ENCODE peak calls at places on chromosomes 11 and 22, in eight cellular contexts. I is HFFc6, A is lower leg skin, T is uterus, K is mucosa of descending colon, L is SK-N-SH, M is Caco-2, G is transverse colon. U is an unnamed sample.

GRCh38 chr11:116225784-116226410 is 546.9 kb downstream of the BUD13 start:
- DNase-seq in A (no peak), I (no peak), L (no peak), T (no peak), K (no peak), G (no peak), M (no peak), U (no peak)

GRCh38 chr11:23767576-23767975 is 729.3 kb upstream of the LUZP2 start:
- DNase-seq in M (no peak), K (no peak), I (no peak), A (no peak), T (no peak), L (no peak), G (no peak), U (no peak)

GRCh38 chr22:36301384-36301828 is 48.5 kb downstream of the APOL1 start:
- DNase-seq in T (peak; percentile 80), K (peak; percentile 86), M (peak; percentile 85), G (peak; percentile 85), I (peak; percentile 52), A (peak; percentile 71), L (peak; percentile 88), U (peak; percentile 35)

GRCh38 chr11:43789700-43790443 is 90.8 kb upstream of the ALKBH3 start:
- DNase-seq in M (no peak), A (no peak), K (no peak), L (no peak), I (peak; percentile 72), G (no peak), T (no peak), U (peak; percentile 61)

GRCh38 chr22:45891021-45891421 is 85.9 kb downstream of the WNT7B start:
- DNase-seq in G (no peak), T (no peak), A (no peak), I (no peak), L (no peak), M (no peak), K (no peak), U (no peak)

GRCh38 chr11:46121328-46121723 is at the start of gene PHF21A:
- DNase-seq in T (peak; percentile 91), K (peak; percentile 89), M (peak; percentile 96), A (peak; percentile 85), I (peak; percentile 94), L (peak; percentile 92), G (peak; percentile 92), U (peak; percentile 81)

GRCh38 chr11:97574976-97575665 is 1185.3 kb downstream of the JRKL start:
- DNase-seq in L (no peak), T (no peak), M (no peak), A (no peak), G (no peak), K (no peak), I (no peak), U (no peak)

GRCh38 chr11:6646631-6647281 is 8.9 kb downstream of the DCHS1 start:
- DNase-seq in K (peak; percentile 34), M (no peak), I (peak; percentile 17), A (no peak), T (peak; percentile 79), G (no peak), L (peak; percentile 88), U (no peak)

GRCh38 chr11:83459802-83460201 is 173.6 kb upstream of the CCDC90B start:
- DNase-seq in G (no peak), M (no peak), A (no peak), T (no peak), L (no peak), K (no peak), I (no peak), U (no peak)

GRCh38 chr11:20477418-20478090 is 90.0 kb downstream of the PRMT3 start:
- DNase-seq in I (no peak), T (no peak), A (no peak), K (no peak), M (no peak), L (no peak), G (no peak), U (no peak)

GRCh38 chr11:66670816-66671215 is 6.9 kb downstream of the RBM4B start:
- DNase-seq in I (no peak), A (no peak), M (no peak), T (no peak), K (no peak), G (no peak), L (no peak), U (no peak)

GRCh38 chr11:33542921-33543320 is 157.7 kb downstream of the C11orf91 start:
- DNase-seq in T (peak; percentile 24), L (peak; percentile 59), A (no peak), I (peak; percentile 37), G (peak; percentile 44), K (peak; percentile 77), M (peak; percentile 61), U (peak; percentile 59)

GRCh38 chr11:69002101-69002742 is 10.8 kb downstream of the MRGPRF start:
- DNase-seq in T (no peak), G (peak; percentile 8), K (no peak), L (no peak), A (no peak), M (no peak), I (no peak), U (no peak)

GRCh38 chr11:69000391-69000790 is 12.7 kb downstream of the MRGPRF start:
- DNase-seq in A (no peak), I (no peak), K (no peak), G (no peak), T (no peak), M (no peak), L (no peak), U (no peak)

GRCh38 chr11:69001301-69002081 is 11.6 kb downstream of the MRGPRF start:
- DNase-seq in M (no peak), T (peak; percentile 41), A (no peak), G (peak; percentile 7), I (no peak), L (peak; percentile 31), K (no peak), U (no peak)

GRCh38 chr11:68999093-68999747 is 13.8 kb downstream of the MRGPRF start:
- DNase-seq in M (no peak), L (no peak), K (no peak), A (no peak), G (peak; percentile 4), T (peak; percentile 8), I (no peak), U (no peak)

DNA sequence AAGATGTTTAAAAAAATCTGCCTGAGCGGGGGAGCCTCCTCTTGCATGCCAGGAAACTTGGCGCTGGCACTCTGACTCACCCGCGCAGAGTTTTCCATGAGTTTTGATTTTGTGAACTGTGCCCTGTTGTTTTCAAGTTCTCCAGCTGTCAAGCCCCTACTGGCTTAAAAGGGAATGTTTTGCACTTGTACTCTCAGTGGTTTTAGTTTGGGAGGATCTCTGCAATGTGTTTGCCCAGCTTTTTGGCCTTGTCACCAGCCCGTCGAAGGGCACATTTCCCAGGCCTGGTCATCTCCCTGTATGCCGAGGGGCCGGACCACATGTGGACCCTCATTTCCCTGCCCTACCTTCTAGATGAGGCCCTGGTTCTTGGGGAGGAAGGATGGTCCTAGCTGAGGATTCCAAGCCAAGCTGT is 12.2 kb downstream of the MRGPRF start:
- DNase-seq in T (peak; percentile 75), L (peak; percentile 60), A (no peak), G (peak; percentile 49), M (no peak), I (peak; percentile 87), K (no peak), U (peak; percentile 61)
- TF ChIP-seq CTCF in T (peak; percentile 72), L (peak; percentile 63), A (no peak), G (peak; percentile 68), M (peak; percentile 59), I (peak; percentile 78), K (no peak), U (peak; percentile 57)

GRCh38 chr11:126920833-126921232 is 79.7 kb downstream of the KIRREL3 start:
- DNase-seq in L (no peak), A (no peak), I (no peak), G (no peak), T (no peak), M (no peak), K (no peak), U (no peak)
- TF ChIP-seq CTCF in L (peak; percentile 26), A (no peak), I (peak; percentile 7), G (no peak), T (no peak), M (no peak), K (no peak), U (no peak)

DNA sequence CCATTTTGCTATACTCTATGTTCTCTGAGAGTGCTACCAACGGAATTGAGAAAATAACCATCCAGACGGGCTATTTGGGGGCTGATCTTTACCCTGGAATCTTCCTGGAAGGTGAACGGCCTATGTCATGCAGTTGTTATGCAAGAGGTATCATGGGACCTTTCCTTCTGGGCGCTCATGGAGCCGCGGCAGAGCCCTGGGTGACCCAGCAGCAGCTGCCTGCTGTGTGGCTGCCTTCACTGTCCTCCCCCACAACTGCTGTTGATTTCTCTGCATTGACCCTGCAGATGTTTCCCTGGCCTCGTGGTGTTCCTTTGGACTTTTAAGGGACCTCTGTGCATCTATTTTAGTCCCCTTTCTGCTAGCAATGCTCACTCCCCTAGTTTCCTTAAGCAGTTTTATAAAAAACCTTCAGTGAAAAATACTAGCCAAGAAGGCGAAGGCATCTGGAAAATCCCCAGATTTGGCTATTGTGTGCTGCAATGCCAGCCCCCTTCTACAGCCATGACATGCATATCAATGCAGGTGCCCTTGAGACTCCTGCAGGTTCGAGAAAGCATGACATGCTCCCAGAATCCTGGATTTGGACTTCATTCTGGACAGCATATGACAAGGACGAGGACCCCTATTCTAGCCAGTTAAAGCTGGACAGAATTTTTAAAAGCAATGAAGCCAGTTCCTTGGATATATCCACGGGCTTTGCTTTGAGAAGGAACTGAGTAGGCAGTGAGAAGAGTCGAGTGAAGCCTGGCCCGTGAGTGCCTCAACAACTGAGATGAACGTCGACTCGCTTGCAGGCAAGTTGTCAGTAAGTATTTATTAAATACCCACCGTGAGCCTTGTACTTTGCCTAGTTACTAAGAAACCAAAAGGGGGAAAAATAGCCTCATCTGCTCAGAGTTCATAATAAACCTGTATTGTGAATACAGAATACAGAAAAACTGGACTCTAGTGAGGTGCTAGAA is at the start of gene SLC25A18:
- DNase-seq in A (no peak), T (peak; percentile 66), G (peak; percentile 21), M (no peak), K (no peak), I (no peak), L (no peak), U (no peak)
- TF ChIP-seq CTCF in A (no peak), T (no peak), G (peak; percentile 21), M (peak; percentile 7), K (no peak), I (peak; percentile 35), L (peak; percentile 10), U (no peak)

DNA sequence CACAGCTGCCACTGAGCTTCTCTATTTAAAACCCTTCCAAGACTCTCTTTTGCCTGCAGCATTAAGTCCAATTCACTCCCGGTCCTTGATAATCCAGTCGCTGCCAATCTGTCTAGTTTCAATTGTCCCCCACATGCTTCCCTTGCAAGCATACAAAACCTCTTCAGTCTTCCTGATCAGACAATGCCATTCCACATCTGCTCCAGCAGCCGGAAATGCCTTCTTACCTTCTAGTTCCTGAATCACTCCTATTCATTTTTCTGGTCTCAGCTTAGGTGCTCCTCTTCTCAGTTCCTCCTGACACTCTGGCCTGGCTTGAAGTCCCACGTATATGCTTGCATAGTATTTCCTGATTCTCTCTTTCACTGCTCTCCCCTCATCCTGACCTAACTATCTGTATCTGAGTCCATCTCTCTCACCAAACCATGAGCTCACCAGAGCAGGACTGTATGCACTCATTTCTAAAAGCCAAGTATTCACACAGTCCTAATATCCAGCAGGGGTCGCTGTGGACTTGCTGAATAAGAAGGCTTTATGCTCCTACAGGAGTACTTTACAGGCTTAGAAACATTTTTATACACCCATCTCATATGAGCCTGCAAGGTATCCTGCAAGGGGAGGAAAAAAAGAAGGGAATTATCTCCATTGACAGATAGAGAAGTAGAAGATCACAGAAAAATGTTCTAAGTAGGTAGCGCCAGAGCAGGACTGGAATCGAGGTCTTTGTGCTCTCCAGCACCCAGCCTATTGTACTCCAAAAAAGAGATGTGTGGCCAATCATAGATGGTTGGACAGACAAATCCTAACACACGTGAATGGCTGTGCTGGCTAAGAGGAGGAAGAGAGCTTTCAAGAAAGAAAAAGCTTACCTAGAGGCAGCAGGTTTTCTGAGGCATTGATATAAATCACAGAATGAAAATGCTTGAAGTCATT is 19.2 kb downstream of the XRRA1 start:
- DNase-seq in K (peak; percentile 91), G (peak; percentile 67), T (peak; percentile 35), I (peak; percentile 90), A (peak; percentile 74), M (peak; percentile 84), L (peak; percentile 58), U (peak; percentile 47)
- TF ChIP-seq CTCF in K (peak; percentile 74), G (peak; percentile 86), T (peak; percentile 75), I (peak; percentile 97), A (no peak), M (peak; percentile 96), L (peak; percentile 95), U (peak; percentile 88)

U was measured in RWPE1.